ENCODE peak calls at places on chromosomes 11 and 22, in six cellular contexts. R is H7, O is HEK293T, U is hypothalamus, P is GM04503, K is GM03348. N is an unnamed sample.
A peak's percentile ranks its signal among the peaks of the same experiment; 100 is the strongest.

GRCh38 chr11:111983187-111983986 is 41.8 kb upstream of the DLAT start:
- DNase-seq in R (peak; percentile 88), O (no peak), U (peak; percentile 29), P (no peak), K (no peak), N (no peak)

GRCh38 chr11:8297781-8298440 is 34.2 kb upstream of the LMO1 start:
- DNase-seq in R (no peak), O (no peak), U (no peak), P (no peak), K (no peak), N (no peak)

GRCh38 chr11:72326151-72326842 is 82.3 kb upstream of the PHOX2A start:
- DNase-seq in R (no peak), O (no peak), U (no peak), P (no peak), K (peak; percentile 61), N (no peak)

GRCh38 chr11:60831501-60832079 is 10.3 kb upstream of the CCDC86 start:
- DNase-seq in R (no peak), O (no peak), U (no peak), P (peak; percentile 38), K (no peak), N (no peak)

GRCh38 chr11:26622201-26622600 is 50.1 kb upstream of the MUC15 start:
- DNase-seq in R (no peak), O (no peak), U (no peak), P (no peak), K (no peak), N (no peak)

GRCh38 chr11:66278396-66279091 is 569 bp downstream of the CNIH2 start:
- DNase-seq in R (peak; percentile 86), O (no peak), U (no peak), P (no peak), K (peak; percentile 16), N (no peak)

GRCh38 chr22:24444251-24444650 is 16.9 kb downstream of the ADORA2A start:
- DNase-seq in R (no peak), O (no peak), U (no peak), P (no peak), K (no peak), N (no peak)

GRCh38 chr22:20931126-20931654 is 14.0 kb downstream of the CRKL start:
- DNase-seq in R (no peak), O (no peak), U (no peak), P (no peak), K (no peak), N (no peak)

GRCh38 chr11:62081378-62082291 is 42.2 kb upstream of the INCENP start:
- DNase-seq in R (peak; percentile 73), O (peak; percentile 80), U (peak; percentile 66), P (no peak), K (peak; percentile 90), N (peak; percentile 36)

GRCh38 chr22:29190915-29191314 is 14.8 kb upstream of the EMID1 start:
- DNase-seq in R (no peak), O (no peak), U (no peak), P (no peak), K (no peak), N (no peak)